ENCODE peak calls at places on chromosomes 2 and 18, in four cellular contexts. One of them, this sample, is unnamed.

GRCh38 chr2:1972428-1972827 is 228.1 kb upstream of the PXDN start:
- DNase-seq in left ventricle myocardium inferior: peak
- DNase-seq in adrenal gland: no peak
- DNase-seq in colonic mucosa: no peak
- DNase-seq in this sample: no peak

GRCh38 chr2:119218478-119219064 is 5.1 kb upstream of the STEAP3 start:
- DNase-seq in left ventricle myocardium inferior: no peak
- DNase-seq in adrenal gland: peak
- DNase-seq in colonic mucosa: no peak
- DNase-seq in this sample: peak

GRCh38 chr2:103788875-103789715 is 1027.3 kb downstream of the TMEM182 start:
- DNase-seq in left ventricle myocardium inferior: peak
- DNase-seq in adrenal gland: peak
- DNase-seq in colonic mucosa: no peak
- DNase-seq in this sample: no peak

GRCh38 chr18:79922971-79923411 is 28.5 kb downstream of the SLC66A2 start:
- DNase-seq in left ventricle myocardium inferior: no peak
- DNase-seq in adrenal gland: peak
- DNase-seq in colonic mucosa: peak
- DNase-seq in this sample: peak

GRCh38 chr2:22406625-22407024 is 978.4 kb upstream of the KLHL29 start:
- DNase-seq in left ventricle myocardium inferior: no peak
- DNase-seq in adrenal gland: no peak
- DNase-seq in colonic mucosa: no peak
- DNase-seq in this sample: no peak

GRCh38 chr2:157479081-157480027 is 35.5 kb upstream of the CYTIP start:
- DNase-seq in left ventricle myocardium inferior: no peak
- DNase-seq in adrenal gland: no peak
- DNase-seq in colonic mucosa: no peak
- DNase-seq in this sample: no peak

GRCh38 chr18:67417864-67418523 is 98.5 kb downstream of the DSEL start:
- DNase-seq in left ventricle myocardium inferior: no peak
- DNase-seq in adrenal gland: peak
- DNase-seq in colonic mucosa: no peak
- DNase-seq in this sample: no peak

GRCh38 chr2:165544897-165545296 is 75.4 kb downstream of the CSRNP3 start:
- DNase-seq in left ventricle myocardium inferior: no peak
- DNase-seq in adrenal gland: no peak
- DNase-seq in colonic mucosa: no peak
- DNase-seq in this sample: no peak

GRCh38 chr2:15616850-15617777 is 25.4 kb downstream of the DDX1 start:
- DNase-seq in left ventricle myocardium inferior: no peak
- DNase-seq in adrenal gland: no peak
- DNase-seq in colonic mucosa: no peak
- DNase-seq in this sample: no peak

GRCh38 chr2:151576080-151576479 is 158.2 kb downstream of the NEB start:
- DNase-seq in left ventricle myocardium inferior: no peak
- DNase-seq in adrenal gland: no peak
- DNase-seq in colonic mucosa: no peak
- DNase-seq in this sample: no peak

GRCh38 chr2:111667542-111668273 is 216.3 kb downstream of the ANAPC1 start:
- DNase-seq in left ventricle myocardium inferior: no peak
- DNase-seq in adrenal gland: peak
- DNase-seq in colonic mucosa: peak
- DNase-seq in this sample: no peak

GRCh38 chr2:106197878-106198277 is 3.8 kb upstream of the UXS1 start:
- DNase-seq in left ventricle myocardium inferior: no peak
- DNase-seq in adrenal gland: no peak
- DNase-seq in colonic mucosa: no peak
- DNase-seq in this sample: no peak

GRCh38 chr18:49514577-49514976 is 27.5 kb upstream of the C18orf32 start:
- DNase-seq in left ventricle myocardium inferior: no peak
- DNase-seq in adrenal gland: no peak
- DNase-seq in colonic mucosa: peak
- DNase-seq in this sample: no peak

GRCh38 chr18:11821643-11822237 is 29.5 kb upstream of the CHMP1B start:
- DNase-seq in left ventricle myocardium inferior: no peak
- DNase-seq in adrenal gland: no peak
- DNase-seq in colonic mucosa: no peak
- DNase-seq in this sample: no peak

GRCh38 chr2:70887208-70887549 is 48.5 kb upstream of the ATP6V1B1 start:
- DNase-seq in left ventricle myocardium inferior: no peak
- DNase-seq in adrenal gland: no peak
- DNase-seq in colonic mucosa: no peak
- DNase-seq in this sample: no peak

GRCh38 chr2:37916512-37917082 is 8.5 kb upstream of the RMDN2 start:
- DNase-seq in left ventricle myocardium inferior: peak
- DNase-seq in adrenal gland: peak
- DNase-seq in colonic mucosa: no peak
- DNase-seq in this sample: no peak

GRCh38 chr2:32231959-32232358 is 32.7 kb downstream of the NLRC4 start:
- DNase-seq in left ventricle myocardium inferior: no peak
- DNase-seq in adrenal gland: no peak
- DNase-seq in colonic mucosa: no peak
- DNase-seq in this sample: no peak

GRCh38 chr2:65175894-65176527 is 46.1 kb upstream of the RAB1A start:
- DNase-seq in left ventricle myocardium inferior: no peak
- DNase-seq in adrenal gland: no peak
- DNase-seq in colonic mucosa: no peak
- DNase-seq in this sample: no peak

GRCh38 chr2:197209742-197210408 is 100.7 kb downstream of the ANKRD44 start:
- DNase-seq in left ventricle myocardium inferior: no peak
- DNase-seq in adrenal gland: no peak
- DNase-seq in colonic mucosa: no peak
- DNase-seq in this sample: no peak

GRCh38 chr2:85631316-85631715 is 15.3 kb downstream of the USP39 start:
- DNase-seq in left ventricle myocardium inferior: no peak
- DNase-seq in adrenal gland: no peak
- DNase-seq in colonic mucosa: no peak
- DNase-seq in this sample: no peak

GRCh38 chr2:128282976-128283810 is 35.5 kb downstream of the HS6ST1 start:
- DNase-seq in left ventricle myocardium inferior: peak
- DNase-seq in adrenal gland: peak
- DNase-seq in colonic mucosa: no peak
- DNase-seq in this sample: peak

GRCh38 chr2:20443276-20443920 is 3.5 kb upstream of the RHOB start:
- DNase-seq in left ventricle myocardium inferior: no peak
- DNase-seq in adrenal gland: peak
- DNase-seq in colonic mucosa: peak
- DNase-seq in this sample: peak

GRCh38 chr2:216683846-216684245 is 11.5 kb downstream of the IGFBP5 start:
- DNase-seq in left ventricle myocardium inferior: no peak
- DNase-seq in adrenal gland: no peak
- DNase-seq in colonic mucosa: no peak
- DNase-seq in this sample: no peak

GRCh38 chr18:30997223-30997622 is 45.3 kb downstream of the DSC3 start:
- DNase-seq in left ventricle myocardium inferior: no peak
- DNase-seq in adrenal gland: no peak
- DNase-seq in colonic mucosa: no peak
- DNase-seq in this sample: no peak

GRCh38 chr2:105678346-105678745 is 66.4 kb upstream of the NCK2 start:
- DNase-seq in left ventricle myocardium inferior: no peak
- DNase-seq in adrenal gland: no peak
- DNase-seq in colonic mucosa: no peak
- DNase-seq in this sample: no peak

GRCh38 chr2:23563673-23564617 is 179.0 kb downstream of the KLHL29 start:
- DNase-seq in left ventricle myocardium inferior: peak
- DNase-seq in adrenal gland: no peak
- DNase-seq in colonic mucosa: peak
- DNase-seq in this sample: no peak

GRCh38 chr2:241182126-241182525 is 6.4 kb upstream of the ANO7 start:
- DNase-seq in left ventricle myocardium inferior: no peak
- DNase-seq in adrenal gland: no peak
- DNase-seq in colonic mucosa: no peak
- DNase-seq in this sample: no peak

GRCh38 chr18:27887287-27887686 is 289.6 kb downstream of the CDH2 start:
- DNase-seq in left ventricle myocardium inferior: no peak
- DNase-seq in adrenal gland: no peak
- DNase-seq in colonic mucosa: no peak
- DNase-seq in this sample: no peak

GRCh38 chr2:212030709-212031108 is 507.9 kb downstream of the ERBB4 start:
- DNase-seq in left ventricle myocardium inferior: no peak
- DNase-seq in adrenal gland: no peak
- DNase-seq in colonic mucosa: no peak
- DNase-seq in this sample: no peak

GRCh38 chr18:32909798-32910561 is 137.2 kb upstream of the KLHL14 start:
- DNase-seq in left ventricle myocardium inferior: no peak
- DNase-seq in adrenal gland: no peak
- DNase-seq in colonic mucosa: no peak
- DNase-seq in this sample: no peak

GRCh38 chr2:225233234-225233633 is 166.3 kb upstream of the NYAP2 start:
- DNase-seq in left ventricle myocardium inferior: no peak
- DNase-seq in adrenal gland: no peak
- DNase-seq in colonic mucosa: no peak
- DNase-seq in this sample: no peak

GRCh38 chr2:101570121-101570520 is 95.2 kb upstream of the RFX8 start:
- DNase-seq in left ventricle myocardium inferior: no peak
- DNase-seq in adrenal gland: no peak
- DNase-seq in colonic mucosa: no peak
- DNase-seq in this sample: no peak
- H3K4me3 ChIP-seq in left ventricle myocardium inferior: no peak
- H3K4me3 ChIP-seq in adrenal gland: no peak
- H3K4me3 ChIP-seq in colonic mucosa: no peak
- H3K4me3 ChIP-seq in this sample: no peak

GRCh38 chr18:13793819-13794218 is 30.1 kb upstream of the MC5R start:
- DNase-seq in left ventricle myocardium inferior: no peak
- DNase-seq in adrenal gland: no peak
- DNase-seq in colonic mucosa: no peak
- DNase-seq in this sample: no peak
- TF ChIP-seq CTCF in left ventricle myocardium inferior: no peak
- TF ChIP-seq CTCF in adrenal gland: no peak
- TF ChIP-seq CTCF in colonic mucosa: no peak
- TF ChIP-seq CTCF in this sample: no peak

DNA sequence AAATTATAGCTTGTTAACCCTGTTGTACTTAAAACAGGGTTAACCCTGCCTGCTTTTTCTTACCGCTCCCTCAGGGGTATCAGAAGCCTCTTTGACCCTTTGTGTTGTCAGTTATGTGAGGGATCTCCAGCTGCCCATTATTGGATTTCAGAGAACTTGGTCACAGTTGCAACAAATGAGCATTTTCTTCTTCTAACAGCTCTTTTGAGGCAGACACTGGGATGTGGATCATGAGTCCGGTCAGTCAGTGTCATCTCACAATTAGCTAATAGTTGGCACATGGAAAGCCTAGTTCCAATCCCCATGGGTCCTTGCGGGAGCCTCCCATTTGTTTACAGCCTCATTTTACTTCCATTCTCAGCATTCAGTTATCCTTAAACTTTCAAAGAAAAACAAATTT is 546.9 kb upstream of the ZEB2 start:
- DNase-seq in left ventricle myocardium inferior: peak
- DNase-seq in adrenal gland: no peak
- DNase-seq in colonic mucosa: no peak
- DNase-seq in this sample: no peak
- H3K27ac ChIP-seq in left ventricle myocardium inferior: peak
- H3K27ac ChIP-seq in adrenal gland: peak
- H3K27ac ChIP-seq in colonic mucosa: peak
- H3K27ac ChIP-seq in this sample: no peak

GRCh38 chr2:43268066-43268971 is 41.9 kb upstream of the ZFP36L2 start:
- DNase-seq in left ventricle myocardium inferior: no peak
- DNase-seq in adrenal gland: peak
- DNase-seq in colonic mucosa: no peak
- DNase-seq in this sample: no peak
- H3K4me3 ChIP-seq in left ventricle myocardium inferior: peak
- H3K4me3 ChIP-seq in adrenal gland: no peak
- H3K4me3 ChIP-seq in colonic mucosa: no peak
- H3K4me3 ChIP-seq in this sample: no peak

DNA sequence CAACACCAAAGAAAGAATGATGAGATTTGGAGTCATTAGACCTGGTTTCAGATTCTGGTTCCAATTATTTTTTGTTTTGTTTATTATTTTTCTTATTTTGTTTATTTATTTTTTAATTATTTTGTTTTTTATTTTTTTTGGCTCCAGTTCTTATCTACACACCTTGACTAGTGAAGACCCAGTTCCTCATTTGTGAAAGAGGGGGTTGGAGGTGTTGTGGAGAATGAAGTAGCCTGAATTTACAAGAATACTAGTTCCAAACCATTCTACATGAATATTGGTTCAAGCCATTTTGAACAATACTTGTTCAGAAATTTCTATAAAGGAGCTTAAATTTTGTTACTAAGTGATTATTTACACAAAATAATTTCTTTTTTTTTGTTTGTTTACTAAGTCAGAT is 6.9 kb upstream of the KCNJ13 start:
- DNase-seq in left ventricle myocardium inferior: no peak
- DNase-seq in adrenal gland: no peak
- DNase-seq in colonic mucosa: no peak
- DNase-seq in this sample: no peak
- TF ChIP-seq CTCF in left ventricle myocardium inferior: no peak
- TF ChIP-seq CTCF in adrenal gland: no peak
- TF ChIP-seq CTCF in colonic mucosa: no peak
- TF ChIP-seq CTCF in this sample: no peak

GRCh38 chr2:234422242-234422641 is 74.6 kb downstream of the ARL4C start:
- DNase-seq in left ventricle myocardium inferior: no peak
- DNase-seq in adrenal gland: peak
- DNase-seq in colonic mucosa: no peak
- DNase-seq in this sample: no peak
- H3K27ac ChIP-seq in left ventricle myocardium inferior: no peak
- H3K27ac ChIP-seq in adrenal gland: no peak
- H3K27ac ChIP-seq in colonic mucosa: no peak
- H3K27ac ChIP-seq in this sample: no peak

DNA sequence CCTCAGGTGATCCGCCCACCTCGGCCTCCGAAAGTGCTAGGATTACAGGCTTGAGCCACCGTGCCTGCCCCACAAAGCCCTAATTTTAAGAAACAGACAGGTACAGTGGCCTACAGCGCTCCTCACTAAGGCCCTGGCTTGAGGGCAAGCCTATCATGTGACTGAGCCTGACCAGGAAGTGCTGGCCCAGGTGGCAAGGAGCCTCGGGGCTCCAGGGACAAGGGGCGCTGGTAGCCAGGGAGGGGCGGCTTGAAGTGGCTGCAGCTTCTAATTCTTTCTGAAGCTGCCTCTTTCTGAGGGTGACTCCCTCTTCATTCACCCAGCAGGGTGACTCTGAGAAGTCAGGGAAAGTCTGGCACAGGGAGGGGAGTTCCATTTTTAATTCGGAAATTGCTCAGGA is 115.8 kb downstream of the FAM210A start:
- DNase-seq in left ventricle myocardium inferior: no peak
- DNase-seq in adrenal gland: no peak
- DNase-seq in colonic mucosa: no peak
- DNase-seq in this sample: no peak
- H3K4me3 ChIP-seq in left ventricle myocardium inferior: peak
- H3K4me3 ChIP-seq in adrenal gland: no peak
- H3K4me3 ChIP-seq in colonic mucosa: no peak
- H3K4me3 ChIP-seq in this sample: no peak

DNA sequence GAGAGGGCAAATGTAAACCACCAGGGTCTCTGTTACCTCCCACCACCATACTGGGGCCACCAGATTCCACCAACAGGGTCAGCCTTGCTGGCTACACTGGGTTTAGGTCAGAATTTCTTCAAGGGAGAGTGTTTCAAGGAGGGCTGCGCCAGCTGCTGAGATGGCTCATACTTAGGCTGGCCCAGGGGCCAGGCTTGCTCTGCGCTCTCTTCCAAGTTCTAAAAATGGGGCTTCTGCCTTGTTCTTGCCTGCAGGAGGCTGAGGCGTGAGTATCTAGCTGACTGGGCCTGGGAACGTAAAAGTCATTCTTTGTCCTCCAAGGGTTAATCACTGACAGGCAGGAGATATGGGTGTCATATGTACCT is 28.1 kb downstream of the MRPL33 start:
- DNase-seq in left ventricle myocardium inferior: no peak
- DNase-seq in adrenal gland: no peak
- DNase-seq in colonic mucosa: no peak
- DNase-seq in this sample: no peak
- TF ChIP-seq CTCF in left ventricle myocardium inferior: no peak
- TF ChIP-seq CTCF in adrenal gland: no peak
- TF ChIP-seq CTCF in colonic mucosa: no peak
- TF ChIP-seq CTCF in this sample: no peak